ENCODE peak calls at places on chromosomes 16 and 17, in seven cellular contexts. G, W, E, Z, V, B and X are unnamed samples.

GRCh38 chr16:10741844-10742243 is 1.8 kb upstream of the NUBP1 start:
- DNase-seq in G (no peak), W (no peak), E (no peak), Z (no peak), V (no peak), B (peak; percentile 36), X (no peak)

GRCh38 chr16:69941251-69942098 is 9.7 kb upstream of the CLEC18A start:
- DNase-seq in G (no peak), W (no peak), E (no peak), Z (no peak), V (no peak), B (no peak), X (no peak)

GRCh38 chr17:149231-149630 is 11.9 kb downstream of the SCGB1C2 start:
- DNase-seq in G (no peak), W (no peak), E (no peak), Z (no peak), V (no peak), B (no peak), X (no peak)

GRCh38 chr17:60863892-60864673 is 186.4 kb downstream of the BCAS3 start:
- DNase-seq in G (no peak), W (no peak), E (no peak), Z (peak; percentile 22), V (no peak), B (peak; percentile 9), X (no peak)

GRCh38 chr17:48513097-48513496 is 17.7 kb downstream of the HOXB1 start:
- DNase-seq in G (no peak), W (no peak), E (no peak), Z (no peak), V (no peak), B (no peak), X (no peak)

GRCh38 chr17:37741334-37742113 is 3.3 kb downstream of the HNF1B start:
- DNase-seq in G (no peak), W (no peak), E (no peak), Z (no peak), V (no peak), B (no peak), X (no peak)

GRCh38 chr16:50367777-50368409 is 895 bp downstream of the BRD7 start:
- DNase-seq in G (no peak), W (no peak), E (no peak), Z (no peak), V (no peak), B (no peak), X (peak; percentile 70)

GRCh38 chr16:1691276-1691675 is 13.2 kb downstream of the JPT2 start:
- DNase-seq in G (no peak), W (no peak), E (peak; percentile 29), Z (peak; percentile 36), V (no peak), B (peak; percentile 59), X (peak; percentile 88)

GRCh38 chr16:2095315-2095853 is 40.3 kb downstream of the PKD1 start:
- DNase-seq in G (no peak), W (no peak), E (peak; percentile 72), Z (no peak), V (no peak), B (peak; percentile 47), X (peak; percentile 44)

GRCh38 chr16:25171390-25171789 is 45.4 kb upstream of the AQP8 start:
- DNase-seq in G (no peak), W (no peak), E (no peak), Z (no peak), V (no peak), B (no peak), X (no peak)

GRCh38 chr17:21689604-21690003 is 2.7 kb upstream of the KCNJ18 start:
- DNase-seq in G (peak; percentile 68), W (no peak), E (peak; percentile 56), Z (peak; percentile 53), V (no peak), B (peak; percentile 72), X (peak; percentile 69)

DNA sequence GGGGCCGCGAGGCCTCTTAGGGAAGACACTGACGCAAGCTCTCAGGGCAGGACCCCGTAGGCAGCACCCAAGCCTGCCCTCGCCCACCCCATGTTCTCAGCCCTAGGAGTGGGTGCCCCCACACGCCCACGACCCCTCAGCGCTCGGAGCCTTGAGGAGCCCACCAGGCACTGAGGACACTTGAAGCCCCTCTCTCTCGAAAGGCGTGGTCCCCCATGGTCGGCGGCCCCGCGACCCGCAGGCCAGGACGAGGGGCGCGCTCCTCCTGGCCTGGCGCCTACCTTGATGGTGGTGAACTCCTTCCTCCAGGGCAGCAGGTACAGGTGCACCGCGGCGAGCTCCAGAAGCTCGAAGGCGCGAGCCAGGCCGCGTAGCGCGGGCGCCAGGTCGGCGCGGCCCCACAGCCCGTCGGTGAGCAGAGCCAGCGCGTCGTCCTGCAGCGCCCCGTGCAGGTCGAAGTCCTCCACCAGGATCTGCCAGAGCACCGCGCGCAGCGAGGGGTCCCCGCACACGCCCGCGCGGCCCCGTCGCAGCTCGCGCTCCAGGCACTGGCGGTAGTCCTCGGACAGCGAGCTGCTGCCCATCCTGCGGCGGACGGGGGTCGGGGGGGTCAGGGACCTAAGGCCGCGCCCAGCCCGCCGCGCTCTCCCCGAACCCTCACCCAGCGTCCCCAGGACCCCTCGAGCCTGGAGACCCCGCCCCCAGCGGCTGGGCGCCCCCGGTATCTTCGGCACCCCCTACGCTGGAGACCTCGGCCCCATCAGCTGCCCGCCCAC is 668 bp downstream of the SPATA2L start:
- DNase-seq in G (no peak), W (peak; percentile 50), E (no peak), Z (peak; percentile 35), V (no peak), B (peak; percentile 24), X (peak; percentile 53)
- TF ChIP-seq CTCF in G (no peak), W (peak; percentile 64), E (no peak), Z (peak; percentile 30), V (no peak), B (peak; percentile 40), X (peak; percentile 57)

DNA sequence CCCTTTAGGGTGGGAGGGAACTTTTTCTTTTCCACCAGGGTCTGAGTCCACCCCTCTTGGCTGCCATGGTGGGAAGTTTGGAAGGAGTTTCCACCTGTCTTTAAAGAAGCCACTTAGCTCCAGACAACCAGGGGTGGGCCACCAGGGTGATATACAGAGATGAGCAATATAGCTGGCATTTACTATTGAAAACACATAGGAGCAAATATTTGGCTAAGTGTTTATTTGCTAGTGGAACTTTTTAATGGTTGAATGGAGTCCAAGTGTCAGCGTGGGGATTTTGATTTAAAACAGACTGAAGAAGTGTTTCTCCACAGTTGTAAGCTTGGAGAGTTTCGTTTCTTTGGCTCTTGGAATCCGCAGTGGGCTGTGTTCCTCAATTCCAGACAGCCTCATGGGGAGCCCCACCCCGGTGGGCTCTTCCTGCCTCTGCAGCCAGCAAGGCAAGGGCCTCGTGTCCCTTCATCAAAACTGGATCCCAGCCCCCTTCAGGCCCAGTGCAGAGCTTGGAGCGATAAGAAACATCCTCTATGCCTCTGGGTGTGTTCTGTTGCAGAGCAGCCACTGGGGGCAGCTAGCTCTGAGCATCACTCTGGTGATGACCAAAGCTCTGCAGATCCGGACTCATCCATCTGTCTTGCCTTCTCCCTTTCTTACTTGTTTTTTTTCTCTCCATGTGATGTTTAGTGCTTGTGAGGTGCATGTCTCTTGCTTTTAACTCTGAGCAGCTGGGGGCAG is 36.1 kb downstream of the NOG start:
- DNase-seq in G (no peak), W (no peak), E (peak; percentile 33), Z (peak; percentile 2), V (no peak), B (peak; percentile 37), X (peak; percentile 3)
- TF ChIP-seq CTCF in G (no peak), W (no peak), E (peak; percentile 36), Z (peak; percentile 44), V (no peak), B (peak; percentile 46), X (peak; percentile 19)

DNA sequence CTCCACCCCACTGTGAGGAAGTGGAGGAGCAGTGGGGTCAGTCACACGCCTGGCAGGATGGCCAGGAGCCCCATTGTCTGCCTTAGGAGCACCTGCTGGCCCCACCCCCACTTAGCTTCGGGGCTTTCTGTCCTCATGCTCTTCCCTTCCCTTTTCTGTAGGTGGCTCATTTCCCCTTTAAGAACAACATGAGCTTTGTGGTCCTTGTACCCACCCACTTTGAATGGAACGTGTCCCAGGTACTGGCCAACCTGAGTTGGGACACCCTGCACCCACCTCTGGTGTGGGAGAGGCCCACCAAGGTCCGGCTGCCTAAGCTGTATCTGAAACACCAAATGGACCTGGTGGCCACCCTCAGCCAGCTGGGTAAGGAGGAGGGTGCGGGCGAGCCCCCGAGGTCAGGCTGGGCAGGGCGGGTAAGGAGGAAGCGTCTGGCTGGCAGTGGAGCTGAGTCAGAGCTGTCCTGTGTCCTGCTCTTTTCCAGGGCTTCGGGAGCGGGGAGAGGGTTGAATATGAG is 9.4 kb upstream of the SERPINF1 start:
- DNase-seq in G (no peak), W (no peak), E (peak; percentile 48), Z (no peak), V (no peak), B (no peak), X (peak; percentile 57)
- TF ChIP-seq CTCF in G (no peak), W (no peak), E (no peak), Z (no peak), V (no peak), B (no peak), X (no peak)

DNA sequence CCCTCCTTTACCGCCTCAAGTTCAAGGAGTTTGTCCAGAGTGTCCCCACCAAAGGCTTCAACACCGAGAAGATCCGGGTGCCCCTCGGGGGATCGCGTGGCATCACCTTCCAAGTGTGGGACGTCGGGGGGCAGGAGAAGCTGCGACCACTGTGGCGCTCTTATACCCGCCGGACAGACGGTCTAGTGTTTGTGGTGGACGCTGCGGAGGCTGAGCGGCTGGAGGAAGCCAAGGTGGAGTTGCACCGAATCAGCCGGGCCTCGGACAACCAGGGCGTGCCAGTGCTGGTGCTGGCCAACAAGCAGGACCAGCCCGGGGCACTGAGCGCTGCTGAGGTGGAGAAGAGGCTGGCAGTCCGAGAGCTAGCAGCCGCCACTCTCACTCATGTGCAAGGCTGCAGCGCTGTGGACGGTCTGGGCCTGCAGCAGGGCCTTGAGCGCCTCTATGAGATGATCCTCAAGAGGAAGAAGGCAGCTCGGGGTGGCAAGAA is 1.1 kb downstream of the ARL4D start:
- DNase-seq in G (no peak), W (no peak), E (no peak), Z (no peak), V (no peak), B (no peak), X (no peak)
- TF ChIP-seq CTCF in G (no peak), W (no peak), E (no peak), Z (no peak), V (no peak), B (no peak), X (no peak)

GRCh38 chr16:7318661-7319060 is 14.0 kb upstream of the RBFOX1 start:
- DNase-seq in G (no peak), W (no peak), E (no peak), Z (no peak), V (no peak), B (no peak), X (no peak)

GRCh38 chr16:7315813-7316212 is 16.8 kb upstream of the RBFOX1 start:
- DNase-seq in G (no peak), W (no peak), E (no peak), Z (no peak), V (no peak), B (no peak), X (no peak)

GRCh38 chr16:7317982-7318381 is 14.7 kb upstream of the RBFOX1 start:
- DNase-seq in G (no peak), W (no peak), E (no peak), Z (no peak), V (no peak), B (no peak), X (no peak)

GRCh38 chr16:7316266-7316888 is 16.3 kb upstream of the RBFOX1 start:
- DNase-seq in G (no peak), W (no peak), E (no peak), Z (no peak), V (no peak), B (no peak), X (no peak)

DNA sequence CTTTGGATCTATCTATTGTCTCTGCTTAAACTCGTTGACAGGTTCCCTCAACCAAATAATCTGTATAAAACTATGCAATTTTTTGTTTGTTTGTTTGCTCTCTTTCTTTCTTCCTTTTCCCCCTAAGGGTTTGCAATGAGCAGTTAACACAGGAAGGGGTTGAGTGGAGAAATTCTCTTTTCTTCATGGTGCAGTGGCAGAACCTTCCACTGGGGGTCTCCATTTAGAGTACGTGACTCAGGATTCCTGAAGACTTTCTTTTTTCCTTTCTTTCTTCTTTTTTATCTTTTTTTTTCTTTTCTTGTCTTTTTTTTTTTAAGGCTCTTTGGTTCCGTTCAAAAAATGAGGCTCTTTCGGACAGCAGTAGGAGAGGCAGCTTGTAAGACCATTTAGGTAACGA is 19.5 kb upstream of the RBFOX1 start:
- DNase-seq in G (no peak), W (no peak), E (no peak), Z (no peak), V (no peak), B (no peak), X (no peak)
- TF ChIP-seq CTCF in G (peak; percentile 48), W (no peak), E (no peak), Z (peak; percentile 27), V (peak; percentile 74), B (no peak), X (no peak)